ENCODE peak calls at places on chromosomes 5 and 9, in six cellular contexts. K is transverse colon, N is stomach, R is A549, W is tibial nerve, G is suprapubic skin. T is an unnamed sample.

GRCh38 chr9:84893360-84894128 is 224.0 kb downstream of the NTRK2 start:
- DNase-seq in K (no peak), N (no peak), R (no peak), W (no peak), G (no peak), T (no peak)

GRCh38 chr9:22119537-22120167 is 110.5 kb upstream of the CDKN2B start:
- DNase-seq in K (no peak), N (no peak), R (no peak), W (no peak), G (no peak), T (no peak)

GRCh38 chr9:14313951-14314423 is at the start of gene NFIB:
- DNase-seq in K (peak; percentile 36), N (peak; percentile 49), R (peak; percentile 18), W (peak; percentile 15), G (no peak), T (no peak)

GRCh38 chr9:93896496-93897033 is 58.6 kb downstream of the BARX1 start:
- DNase-seq in K (peak; percentile 5), N (peak; percentile 13), R (no peak), W (no peak), G (peak; percentile 64), T (no peak)

GRCh38 chr5:67409342-67409741 is 212.7 kb upstream of the CD180 start:
- DNase-seq in K (no peak), N (no peak), R (no peak), W (no peak), G (no peak), T (no peak)

GRCh38 chr5:88552406-88552805 is 283.8 kb upstream of the TMEM161B start:
- DNase-seq in K (no peak), N (no peak), R (no peak), W (no peak), G (no peak), T (no peak)

GRCh38 chr5:149024477-149024876 is 38.4 kb downstream of the SH3TC2 start:
- DNase-seq in K (no peak), N (no peak), R (no peak), W (no peak), G (no peak), T (no peak)

GRCh38 chr5:9361835-9362234 is 184.0 kb downstream of the SEMA5A start:
- DNase-seq in K (peak; percentile 60), N (peak; percentile 54), R (peak; percentile 8), W (no peak), G (no peak), T (peak; percentile 84)

GRCh38 chr9:36788534-36788933 is 215.8 kb downstream of the MELK start:
- DNase-seq in K (no peak), N (no peak), R (no peak), W (no peak), G (no peak), T (no peak)

DNA sequence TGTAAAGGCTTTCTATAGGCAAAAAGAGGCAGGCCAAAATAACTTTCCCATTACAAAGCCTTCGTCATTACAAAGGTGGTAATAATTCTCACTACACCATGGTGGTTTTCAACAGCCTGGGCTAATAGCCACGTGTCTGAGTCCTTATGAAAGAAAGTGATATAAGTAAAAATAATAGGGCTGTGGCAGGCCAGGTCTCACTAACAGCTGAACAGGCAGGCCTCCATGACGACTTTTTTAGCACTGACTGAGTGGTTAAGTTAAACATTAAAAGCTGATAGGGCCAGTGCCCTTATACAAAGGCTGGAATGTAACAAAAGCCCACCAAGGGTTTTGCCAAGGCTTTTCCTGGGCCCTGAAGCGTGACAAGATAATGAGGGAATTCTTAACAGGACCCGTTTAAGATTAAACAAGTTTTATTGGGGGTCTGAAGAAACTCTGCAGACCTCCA is 412.7 kb downstream of the CHSY3 start:
- DNase-seq in K (no peak), N (no peak), R (no peak), W (no peak), G (no peak), T (no peak)
- H3K27ac ChIP-seq in K (no peak overlapping the region), N (no peak overlapping the region), R (no peak overlapping the region), W (no peak overlapping the region), G (no peak overlapping the region), T (no peak overlapping the region)

DNA sequence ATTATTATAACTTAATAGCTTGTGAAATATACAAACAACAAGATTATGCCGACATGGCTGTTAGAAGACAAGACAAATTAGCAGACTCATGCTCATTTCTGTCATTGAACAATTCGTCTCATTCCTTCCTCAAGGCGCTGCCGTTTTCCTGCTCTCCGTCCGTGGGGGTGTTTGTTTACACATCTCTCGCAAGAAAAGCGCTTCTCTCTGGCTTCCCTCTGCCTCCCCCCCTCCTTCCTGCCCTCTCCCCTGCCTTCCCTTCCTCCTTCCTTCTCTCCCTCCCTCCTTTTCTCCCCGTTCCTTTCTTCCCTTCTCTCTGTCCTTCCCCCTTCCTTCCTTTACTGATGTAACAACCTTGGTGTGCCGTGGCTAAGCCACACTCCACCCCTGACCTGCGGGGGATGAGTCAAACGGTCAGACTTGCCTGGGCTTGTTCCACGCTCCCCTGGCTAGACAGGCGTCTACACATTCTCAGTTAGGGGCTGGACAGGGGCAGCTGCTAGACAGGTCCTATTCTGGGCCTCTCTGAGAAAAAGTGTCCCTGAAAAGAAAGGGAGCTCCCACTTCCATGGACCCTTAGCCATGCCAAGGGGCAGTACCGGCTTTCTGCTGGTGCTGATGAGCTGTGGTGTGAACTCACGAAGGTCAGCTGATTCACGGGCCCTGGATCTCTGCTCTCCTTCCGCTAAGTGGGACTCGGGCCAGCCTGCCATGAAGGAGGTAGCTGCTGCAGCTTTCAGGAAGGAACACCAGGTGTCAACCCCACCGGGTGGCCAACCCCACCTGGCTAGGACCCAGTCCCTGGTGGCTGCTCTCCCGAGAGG is 32.0 kb upstream of the SPTLC1 start:
- DNase-seq in K (peak; percentile 41), N (no peak), R (peak; percentile 51), W (no peak), G (no peak), T (no peak)
- TF ChIP-seq POLR2A in K (no peak), N (no peak), R (no peak), W (no peak), G (no peak), T (no peak)

GRCh38 chr9:121890746-121891145 is 202.4 kb downstream of the TTLL11 start:
- DNase-seq in K (no peak), N (no peak), R (no peak), W (no peak), G (no peak), T (no peak)

GRCh38 chr9:121886759-121887485 is 206.2 kb downstream of the TTLL11 start:
- DNase-seq in K (no peak), N (peak; percentile 39), R (no peak), W (no peak), G (peak; percentile 29), T (no peak)

GRCh38 chr9:121887553-121888437 is 205.3 kb downstream of the TTLL11 start:
- DNase-seq in K (no peak), N (no peak), R (no peak), W (no peak), G (peak; percentile 67), T (no peak)

GRCh38 chr9:121889990-121890563 is 203.0 kb downstream of the TTLL11 start:
- DNase-seq in K (no peak), N (no peak), R (no peak), W (no peak), G (no peak), T (no peak)

GRCh38 chr9:121888438-121888775 is 204.7 kb downstream of the TTLL11 start:
- DNase-seq in K (no peak), N (no peak), R (peak; percentile 29), W (no peak), G (no peak), T (no peak)
- H3K4me1 ChIP-seq in K (peaks cover 26% of the 10 kb centered on the region), N (no peaks in the 10 kb centered on the region), R (peaks cover 10% of the 10 kb centered on the region), W (no peaks in the 10 kb centered on the region), G (no peaks in the 10 kb centered on the region), T (no peaks in the 10 kb centered on the region)

GRCh38 chr5:151620463-151620844 is 29.3 kb upstream of the FAT2 start:
- DNase-seq in K (no peak), N (no peak), R (no peak), W (no peak), G (no peak), T (no peak)
- H3K27ac ChIP-seq in K (no peak overlapping the region), N (no peak overlapping the region), R (no peak overlapping the region), W (no peak overlapping the region), G (peak overlapping the region; percentile 15), T (no peak overlapping the region)

GRCh38 chr9:120532475-120532874 is 47.5 kb downstream of the CDK5RAP2 start:
- DNase-seq in K (peak; percentile 63), N (peak; percentile 72), R (peak; percentile 37), W (peak; percentile 34), G (peak; percentile 89), T (peak; percentile 76)
- TF ChIP-seq POLR2A in K (peak; percentile 38), N (no peak), R (no peak), W (no peak), G (no peak), T (peak; percentile 57)